ENCODE peak calls at places on chromosome 19, in seven cellular contexts. E is IMR-90, F is HCT116, Q is HepG2, T is A549, A is H1, R is K562. K is an unnamed sample.

GRCh38 chr19:2449019-2449418 is 7.7 kb downstream of the LMNB2 start:
- DNase-seq in E (no peak), F (no peak), Q (no peak), T (no peak), A (no peak), R (no peak), K (no peak)

GRCh38 chr19:11070123-11070522 is 19.1 kb upstream of the LDLR start:
- DNase-seq in E (no peak), F (no peak), Q (no peak), T (no peak), A (no peak), R (no peak), K (no peak)

GRCh38 chr19:49073514-49074378 is 1.2 kb upstream of the KCNA7 start:
- DNase-seq in E (no peak), F (peak), Q (peak), T (peak), A (no peak), R (peak), K (no peak)

GRCh38 chr19:13165091-13165997 is 15.1 kb downstream of the IER2 start:
- DNase-seq in E (no peak), F (no peak), Q (no peak), T (no peak), A (no peak), R (no peak), K (no peak)

GRCh38 chr19:39438270-39438934 is 2.7 kb upstream of the RPS16 start:
- DNase-seq in E (peak), F (no peak), Q (peak), T (no peak), A (no peak), R (no peak), K (no peak)

GRCh38 chr19:39843919-39844793 is 2.0 kb downstream of the FBL start:
- DNase-seq in E (peak), F (no peak), Q (peak), T (peak), A (no peak), R (no peak), K (no peak)

GRCh38 chr19:54041969-54042606 is 21.6 kb downstream of the VSTM1 start:
- DNase-seq in E (no peak), F (no peak), Q (no peak), T (no peak), A (no peak), R (peak), K (no peak)

GRCh38 chr19:41537789-41538188 is 38.2 kb upstream of the CEACAM21 start:
- DNase-seq in E (peak), F (no peak), Q (peak), T (no peak), A (no peak), R (peak), K (no peak)

GRCh38 chr19:38544569-38545315 is 73.0 kb downstream of the MAP4K1 start:
- DNase-seq in E (peak), F (peak), Q (no peak), T (no peak), A (no peak), R (peak), K (no peak)

GRCh38 chr19:3642987-3643386 is 16.4 kb upstream of the CACTIN start:
- DNase-seq in E (no peak), F (peak), Q (no peak), T (no peak), A (no peak), R (peak), K (no peak)

GRCh38 chr19:3431760-3432397 is 48.4 kb downstream of the SMIM24 start:
- DNase-seq in E (no peak), F (no peak), Q (no peak), T (no peak), A (no peak), R (no peak), K (no peak)

GRCh38 chr19:54299515-54299914 is 13.5 kb downstream of the LILRA5 start:
- DNase-seq in E (no peak), F (no peak), Q (no peak), T (no peak), A (no peak), R (no peak), K (no peak)

GRCh38 chr19:10797541-10798256 is 38.3 kb downstream of the TMED1 start:
- DNase-seq in E (no peak), F (no peak), Q (no peak), T (no peak), A (no peak), R (no peak), K (peak)

GRCh38 chr19:40237791-40238190 is 11.3 kb upstream of the CCNP start:
- DNase-seq in E (no peak), F (no peak), Q (no peak), T (no peak), A (no peak), R (no peak), K (no peak)

GRCh38 chr19:18232540-18233223 is 6.4 kb upstream of the PDE4C start:
- DNase-seq in E (no peak), F (no peak), Q (no peak), T (no peak), A (no peak), R (peak), K (no peak)

GRCh38 chr19:14954071-14954655 is 12.9 kb downstream of the OR7C2 start:
- DNase-seq in E (no peak), F (no peak), Q (no peak), T (no peak), A (no peak), R (peak), K (no peak)

GRCh38 chr19:1066748-1067340 is at the start of gene ARHGAP45:
- DNase-seq in E (no peak), F (no peak), Q (no peak), T (no peak), A (no peak), R (peak), K (no peak)

GRCh38 chr19:32219881-32220552 is 125.4 kb upstream of the ZNF507 start:
- DNase-seq in E (no peak), F (no peak), Q (no peak), T (no peak), A (no peak), R (no peak), K (no peak)

GRCh38 chr19:49929121-49929610 is at the start of the genes ATF5 and NUP62:
- DNase-seq in E (peak), F (peak), Q (peak), T (peak), A (peak), R (peak), K (peak)

GRCh38 chr19:49150106-49150943 is 4.9 kb downstream of the HRC start:
- DNase-seq in E (peak), F (peak), Q (peak), T (peak), A (no peak), R (peak), K (no peak)

GRCh38 chr19:6041991-6042421 is 64.1 kb upstream of the RANBP3 start:
- DNase-seq in E (no peak), F (no peak), Q (no peak), T (no peak), A (no peak), R (no peak), K (no peak)

GRCh38 chr19:39765091-39766076 is 13.3 kb upstream of the LEUTX start:
- DNase-seq in E (peak), F (peak), Q (peak), T (peak), A (peak), R (peak), K (no peak)

GRCh38 chr19:45451181-45451849 is 16.5 kb upstream of the FOSB start:
- DNase-seq in E (peak), F (no peak), Q (no peak), T (no peak), A (no peak), R (no peak), K (no peak)

GRCh38 chr19:3632739-3633558 is 6.4 kb upstream of the CACTIN start:
- DNase-seq in E (no peak), F (no peak), Q (no peak), T (no peak), A (no peak), R (no peak), K (no peak)

GRCh38 chr19:38626401-38626800 is 7.4 kb downstream of the EIF3K start:
- DNase-seq in E (no peak), F (no peak), Q (no peak), T (no peak), A (no peak), R (no peak), K (no peak)

GRCh38 chr19:40567040-40567749 is 9.5 kb upstream of the SHKBP1 start:
- DNase-seq in E (no peak), F (no peak), Q (no peak), T (no peak), A (no peak), R (no peak), K (no peak)

GRCh38 chr19:13764821-13765394 is 586 bp downstream of the MRI1 start:
- DNase-seq in E (no peak), F (no peak), Q (no peak), T (no peak), A (no peak), R (peak), K (no peak)

GRCh38 chr19:33125929-33126388 is 6.0 kb upstream of the WDR88 start:
- DNase-seq in E (peak), F (peak), Q (peak), T (peak), A (no peak), R (peak), K (peak)

GRCh38 chr19:13093407-13094284 is 9.0 kb downstream of the LYL1 start:
- DNase-seq in E (peak), F (peak), Q (peak), T (peak), A (peak), R (peak), K (no peak)

GRCh38 chr19:51124216-51124615 is 490 bp upstream of the SIGLEC9 start:
- DNase-seq in E (no peak), F (no peak), Q (no peak), T (no peak), A (no peak), R (no peak), K (no peak)

GRCh38 chr19:51124729-51125128 is at the start of gene SIGLEC9:
- DNase-seq in E (no peak), F (no peak), Q (no peak), T (no peak), A (no peak), R (no peak), K (no peak)

GRCh38 chr19:51125421-51126075 is 842 bp downstream of the SIGLEC9 start:
- DNase-seq in E (no peak), F (no peak), Q (no peak), T (no peak), A (no peak), R (no peak), K (no peak)

GRCh38 chr19:51122112-51122981 is 2.4 kb upstream of the SIGLEC9 start:
- DNase-seq in E (no peak), F (no peak), Q (no peak), T (no peak), A (no peak), R (no peak), K (no peak)

GRCh38 chr19:51123381-51124186 is 1.1 kb upstream of the SIGLEC9 start:
- DNase-seq in E (no peak), F (no peak), Q (no peak), T (no peak), A (no peak), R (no peak), K (no peak)
- TF ChIP-seq CEBPB in E (no peak), F (no peak), Q (no peak), T (no peak), A (no peak), R (peak), K (no peak)

DNA sequence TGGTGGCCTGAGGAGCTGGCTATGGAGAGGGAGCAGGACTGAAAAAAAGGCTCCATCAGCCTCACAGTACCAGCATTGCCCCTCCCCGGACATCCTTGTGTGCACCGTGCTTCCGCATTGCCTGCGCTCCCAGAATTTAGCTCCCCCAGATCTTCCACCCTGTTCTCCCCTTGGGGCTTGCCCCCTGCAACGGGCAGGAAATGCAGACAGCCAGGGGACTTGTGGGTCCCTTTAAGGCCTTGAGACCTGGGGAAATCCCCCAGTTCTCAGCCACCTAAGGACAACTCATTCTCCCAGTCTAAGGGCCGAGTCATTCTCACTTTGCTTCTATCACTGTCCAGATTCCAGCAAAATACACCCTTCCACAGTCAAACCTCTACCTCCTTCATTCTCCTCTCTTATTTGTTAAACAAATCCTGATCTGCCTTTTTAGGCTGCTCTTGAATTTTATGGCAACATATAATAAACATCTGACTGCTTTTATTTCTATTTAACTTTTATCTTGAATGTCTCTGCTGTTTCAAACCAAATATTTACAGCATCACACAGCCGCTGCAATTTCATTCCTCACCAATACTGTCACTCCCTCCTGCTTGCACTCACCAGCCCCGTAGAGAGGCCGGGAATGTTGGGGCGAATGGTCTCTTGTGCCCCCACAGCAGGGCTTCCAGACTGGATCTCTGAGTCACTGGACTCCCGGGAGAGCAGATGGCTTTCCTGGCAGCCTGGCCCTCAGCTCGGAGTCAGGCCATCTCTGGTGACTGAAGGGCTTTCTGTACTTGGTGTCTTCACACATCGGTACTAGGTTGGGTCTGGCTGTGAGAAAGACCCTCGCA is 221.9 kb downstream of the TSHZ3 start:
- DNase-seq in E (peak), F (no peak), Q (no peak), T (peak), A (peak), R (no peak), K (no peak)
- TF ChIP-seq CEBPB in E (peak), F (no peak), Q (no peak), T (peak), A (no peak), R (no peak), K (no peak)

DNA sequence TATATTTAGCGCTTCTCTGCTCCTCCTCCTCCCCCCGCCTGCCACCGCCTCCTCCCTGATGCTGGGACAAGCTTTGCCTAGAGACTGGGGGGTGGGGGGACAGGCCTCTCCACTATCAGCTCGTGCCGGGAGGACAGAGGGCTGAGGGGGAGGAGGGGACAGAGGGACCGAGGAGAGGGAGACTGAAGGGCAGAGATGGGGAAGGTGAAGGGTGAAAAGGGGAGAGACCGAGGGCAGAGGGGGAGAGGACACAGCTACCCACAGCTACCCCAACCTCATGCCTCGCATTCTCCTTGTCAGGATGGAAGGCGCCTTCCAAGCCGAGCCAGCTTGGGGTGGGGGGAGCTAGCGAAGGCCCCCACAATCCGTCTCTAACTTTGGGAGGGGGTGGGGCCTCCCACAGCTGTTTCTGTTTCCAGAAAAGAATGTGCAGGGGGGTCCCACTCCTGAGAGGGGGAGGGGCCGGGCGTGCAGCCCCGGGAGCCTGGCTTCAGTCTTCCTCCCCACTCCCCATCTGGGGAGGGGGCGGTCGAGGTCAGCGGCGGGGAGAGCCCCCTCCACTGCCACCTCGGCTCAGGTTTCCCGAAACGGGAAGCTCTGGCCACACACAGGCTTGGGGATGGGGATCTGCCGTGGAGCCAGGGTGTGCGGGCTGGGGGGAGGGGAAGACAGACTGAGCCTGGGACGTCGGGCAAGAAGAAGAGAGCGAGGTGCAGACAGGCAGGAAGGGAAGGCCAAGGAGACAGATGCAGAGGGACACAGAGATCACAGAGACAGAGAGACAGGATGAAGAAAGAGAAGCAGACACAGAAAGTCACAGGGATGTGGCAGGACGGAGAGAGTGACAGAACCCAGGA is 1.6 kb downstream of the DACT3 start:
- DNase-seq in E (no peak), F (no peak), Q (no peak), T (peak), A (no peak), R (peak), K (no peak)
- TF ChIP-seq CEBPB in E (no peak), F (no peak), Q (no peak), T (no peak), A (no peak), R (no peak), K (no peak)

GRCh38 chr19:35712529-35712909 is 5.3 kb upstream of the KMT2B start:
- DNase-seq in E (no peak), F (no peak), Q (no peak), T (no peak), A (no peak), R (no peak), K (no peak)
- TF ChIP-seq CEBPB in E (no peak), F (no peak), Q (no peak), T (no peak), A (no peak), R (no peak), K (no peak)

GRCh38 chr19:7705387-7706187 is 3.7 kb upstream of the FCER2 start:
- DNase-seq in E (no peak), F (no peak), Q (no peak), T (no peak), A (no peak), R (no peak), K (peak)
- TF ChIP-seq CEBPB in E (no peak), F (no peak), Q (no peak), T (no peak), A (no peak), R (no peak), K (no peak)